ENCODE peak calls at places on chromosomes 16 and 17, in five cellular contexts. Z is fibroblast of pulmonary artery, M is aorta, A is kidney tubule cell, E is posterior vena cava. F is an unnamed sample.

GRCh38 chr16:68377667-68378420 is 67.0 kb downstream of the PRMT7 start:
- DNase-seq in E (no peak), M (no peak), A (no peak), Z (peak; percentile 38), F (no peak)

GRCh38 chr17:40448639-40449261 is 5.5 kb downstream of the IGFBP4 start:
- DNase-seq in E (no peak), A (peak; percentile 74), Z (peak; percentile 25), M (no peak), F (no peak)

GRCh38 chr16:66335704-66336329 is 30.7 kb upstream of the CDH5 start:
- DNase-seq in A (no peak), M (no peak), E (no peak), Z (peak; percentile 87), F (peak; percentile 71)

GRCh38 chr16:81699596-81699995 is 79.5 kb upstream of the PLCG2 start:
- DNase-seq in A (no peak), Z (no peak), M (peak; percentile 57), E (no peak), F (peak; percentile 20)

GRCh38 chr16:81314603-81315270 is at the start of gene GAN:
- DNase-seq in M (peak; percentile 98), A (peak; percentile 97), Z (peak; percentile 97), E (peak; percentile 98), F (peak; percentile 97)

GRCh38 chr17:20091161-20092029 is 82.2 kb downstream of the SPECC1 start:
- DNase-seq in M (peak; percentile 77), Z (peak; percentile 88), E (no peak), A (no peak), F (peak; percentile 50)

GRCh38 chr17:78397681-78398101 is 19.2 kb downstream of the PGS1 start:
- DNase-seq in E (no peak), M (peak; percentile 86), Z (peak; percentile 46), A (no peak), F (peak; percentile 73)

GRCh38 chr17:77786740-77787505 is 171.6 kb upstream of the TNRC6C start:
- DNase-seq in E (no peak), A (no peak), M (no peak), Z (no peak), F (no peak)

GRCh38 chr16:50316848-50317630 is 50.7 kb downstream of the ADCY7 start:
- DNase-seq in Z (no peak), A (no peak), E (no peak), M (no peak), F (peak; percentile 29)

GRCh38 chr17:32586666-32587065 is 99.9 kb downstream of the CDK5R1 start:
- DNase-seq in M (no peak), E (no peak), A (peak; percentile 38), Z (no peak), F (no peak)

GRCh38 chr17:37406635-37407455 is at the start of the genes ACACA and TADA2A:
- DNase-seq in A (peak; percentile 89), E (peak; percentile 93), Z (peak; percentile 80), M (peak; percentile 93), F (peak; percentile 89)

GRCh38 chr16:49441366-49441780 is 67.8 kb downstream of the C16orf78 start:
- DNase-seq in E (peak; percentile 84), Z (peak; percentile 3), M (peak; percentile 78), A (peak; percentile 15), F (peak; percentile 62)

GRCh38 chr16:11079657-11080187 is 135.4 kb downstream of the CLEC16A start:
- DNase-seq in E (peak; percentile 74), Z (peak; percentile 84), M (peak; percentile 52), A (peak; percentile 89), F (no peak)

F was measured in Right ventricle myocardium superior.